ENCODE peak calls at places on chromosomes 13 and 19, in four cellular contexts. One of them, this sample, is unnamed.
A peak's percentile ranks its signal among the peaks of the same experiment; 100 is the strongest.

GRCh38 chr13:104773775-104774174 is 1707.6 kb upstream of the SLC10A2 start:
- DNase-seq in HepG2: peak; percentile 8
- DNase-seq in A549: peak; percentile 1
- DNase-seq in NB4: peak; percentile 72
- DNase-seq in this sample: peak; percentile 1

GRCh38 chr19:12527034-12527836 is 24.0 kb downstream of the ZNF564 start:
- DNase-seq in HepG2: no peak
- DNase-seq in A549: no peak
- DNase-seq in NB4: peak; percentile 31
- DNase-seq in this sample: no peak

GRCh38 chr13:112702341-112702982 is 12.6 kb downstream of the ATP11A start:
- DNase-seq in HepG2: no peak
- DNase-seq in A549: no peak
- DNase-seq in NB4: peak; percentile 62
- DNase-seq in this sample: no peak

GRCh38 chr19:38809592-38810252 is 3.0 kb downstream of the LGALS4 start:
- DNase-seq in HepG2: no peak
- DNase-seq in A549: no peak
- DNase-seq in NB4: no peak
- DNase-seq in this sample: no peak

GRCh38 chr19:43784251-43784980 is 3.6 kb upstream of the KCNN4 start:
- DNase-seq in HepG2: no peak
- DNase-seq in A549: peak; percentile 92
- DNase-seq in NB4: peak; percentile 66
- DNase-seq in this sample: peak; percentile 87

GRCh38 chr19:39167461-39168257 is 29.1 kb upstream of the NCCRP1 start:
- DNase-seq in HepG2: no peak
- DNase-seq in A549: no peak
- DNase-seq in NB4: no peak
- DNase-seq in this sample: no peak

GRCh38 chr19:48480476-48481190 is 11.5 kb downstream of the CYTH2 start:
- DNase-seq in HepG2: no peak
- DNase-seq in A549: no peak
- DNase-seq in NB4: peak; percentile 77
- DNase-seq in this sample: no peak

GRCh38 chr19:28578208-28578607 is 634.7 kb downstream of the UQCRFS1 start:
- DNase-seq in HepG2: no peak
- DNase-seq in A549: no peak
- DNase-seq in NB4: no peak
- DNase-seq in this sample: no peak

GRCh38 chr19:28667348-28667977 is 545.5 kb downstream of the UQCRFS1 start:
- DNase-seq in HepG2: no peak
- DNase-seq in A549: no peak
- DNase-seq in NB4: no peak
- DNase-seq in this sample: no peak

GRCh38 chr19:40457048-40457447 is 8.5 kb downstream of the BLVRB start:
- DNase-seq in HepG2: no peak
- DNase-seq in A549: no peak
- DNase-seq in NB4: no peak
- DNase-seq in this sample: no peak

GRCh38 chr13:25324100-25324499 is 22.7 kb downstream of the NUP58 start:
- DNase-seq in HepG2: no peak
- DNase-seq in A549: no peak
- DNase-seq in NB4: no peak
- DNase-seq in this sample: no peak

GRCh38 chr13:24664726-24665409 is 15.3 kb upstream of the ATP12A start:
- DNase-seq in HepG2: no peak
- DNase-seq in A549: no peak
- DNase-seq in NB4: no peak
- DNase-seq in this sample: no peak

GRCh38 chr19:55912916-55913315 is 19.2 kb downstream of the NLRP13 start:
- DNase-seq in HepG2: no peak
- DNase-seq in A549: no peak
- DNase-seq in NB4: no peak
- DNase-seq in this sample: no peak

GRCh38 chr19:45098521-45099464 is 5.8 kb downstream of the PPP1R37 start:
- DNase-seq in HepG2: peak; percentile 40
- DNase-seq in A549: no peak
- DNase-seq in NB4: no peak
- DNase-seq in this sample: no peak

GRCh38 chr19:17026041-17026658 is 460 bp downstream of the CPAMD8 start:
- DNase-seq in HepG2: no peak
- DNase-seq in A549: no peak
- DNase-seq in NB4: peak; percentile 63
- DNase-seq in this sample: no peak

GRCh38 chr19:11464333-11465265 is 16.2 kb downstream of the ELAVL3 start:
- DNase-seq in HepG2: no peak
- DNase-seq in A549: no peak
- DNase-seq in NB4: no peak
- DNase-seq in this sample: no peak

GRCh38 chr19:14182481-14182880 is 23.5 kb downstream of the ADGRL1 start:
- DNase-seq in HepG2: no peak
- DNase-seq in A549: no peak
- DNase-seq in NB4: no peak
- DNase-seq in this sample: no peak

GRCh38 chr19:2477732-2478191 is 1.8 kb downstream of the GADD45B start:
- DNase-seq in HepG2: no peak
- DNase-seq in A549: no peak
- DNase-seq in NB4: peak; percentile 69
- DNase-seq in this sample: no peak

GRCh38 chr19:34744896-34745690 is 11.1 kb downstream of the ZNF181 start:
- DNase-seq in HepG2: peak; percentile 64
- DNase-seq in A549: no peak
- DNase-seq in NB4: no peak
- DNase-seq in this sample: no peak

GRCh38 chr13:50386527-50387123 is 371.4 kb downstream of the KCNRG start:
- DNase-seq in HepG2: no peak
- DNase-seq in A549: no peak
- DNase-seq in NB4: no peak
- DNase-seq in this sample: no peak

GRCh38 chr19:10672529-10673150 is 18.5 kb downstream of the ILF3 start:
- DNase-seq in HepG2: no peak
- DNase-seq in A549: no peak
- DNase-seq in NB4: peak; percentile 76
- DNase-seq in this sample: no peak

GRCh38 chr19:6564393-6564792 is 26.6 kb downstream of the CD70 start:
- DNase-seq in HepG2: peak; percentile 18
- DNase-seq in A549: no peak
- DNase-seq in NB4: peak; percentile 64
- DNase-seq in this sample: peak; percentile 69

GRCh38 chr19:23983406-23983805 is 68.7 kb downstream of the ZNF726 start:
- DNase-seq in HepG2: no peak
- DNase-seq in A549: no peak
- DNase-seq in NB4: no peak
- DNase-seq in this sample: no peak

GRCh38 chr19:11814707-11815050 is 606 bp downstream of the ZNF440 start:
- DNase-seq in HepG2: no peak
- DNase-seq in A549: no peak
- DNase-seq in NB4: peak; percentile 56
- DNase-seq in this sample: no peak

GRCh38 chr19:40139533-40140287 is 49.0 kb upstream of the ZNF780A start:
- DNase-seq in HepG2: peak; percentile 35
- DNase-seq in A549: peak; percentile 79
- DNase-seq in NB4: peak; percentile 40
- DNase-seq in this sample: peak; percentile 42

GRCh38 chr13:112874751-112875300 is 94.2 kb upstream of the MCF2L start:
- DNase-seq in HepG2: no peak
- DNase-seq in A549: no peak
- DNase-seq in NB4: no peak
- DNase-seq in this sample: no peak

GRCh38 chr13:31200636-31200970 is 828 bp downstream of the B3GLCT start:
- DNase-seq in HepG2: peak; percentile 24
- DNase-seq in A549: peak; percentile 50
- DNase-seq in NB4: peak; percentile 69
- DNase-seq in this sample: no peak

GRCh38 chr13:72696590-72696989 is 30.8 kb downstream of the MZT1 start:
- DNase-seq in HepG2: no peak
- DNase-seq in A549: no peak
- DNase-seq in NB4: no peak
- DNase-seq in this sample: no peak

GRCh38 chr13:30971575-30971974 is 39.1 kb downstream of the TEX26 start:
- DNase-seq in HepG2: no peak
- DNase-seq in A549: no peak
- DNase-seq in NB4: no peak
- DNase-seq in this sample: no peak

GRCh38 chr13:56351041-56351440 is 789.7 kb upstream of the PRR20A start:
- DNase-seq in HepG2: no peak
- DNase-seq in A549: no peak
- DNase-seq in NB4: no peak
- DNase-seq in this sample: no peak

GRCh38 chr13:35549481-35549880 is 73.0 kb upstream of the MAB21L1 start:
- DNase-seq in HepG2: peak; percentile 1
- DNase-seq in A549: peak; percentile 0
- DNase-seq in NB4: no peak
- DNase-seq in this sample: no peak

DNA sequence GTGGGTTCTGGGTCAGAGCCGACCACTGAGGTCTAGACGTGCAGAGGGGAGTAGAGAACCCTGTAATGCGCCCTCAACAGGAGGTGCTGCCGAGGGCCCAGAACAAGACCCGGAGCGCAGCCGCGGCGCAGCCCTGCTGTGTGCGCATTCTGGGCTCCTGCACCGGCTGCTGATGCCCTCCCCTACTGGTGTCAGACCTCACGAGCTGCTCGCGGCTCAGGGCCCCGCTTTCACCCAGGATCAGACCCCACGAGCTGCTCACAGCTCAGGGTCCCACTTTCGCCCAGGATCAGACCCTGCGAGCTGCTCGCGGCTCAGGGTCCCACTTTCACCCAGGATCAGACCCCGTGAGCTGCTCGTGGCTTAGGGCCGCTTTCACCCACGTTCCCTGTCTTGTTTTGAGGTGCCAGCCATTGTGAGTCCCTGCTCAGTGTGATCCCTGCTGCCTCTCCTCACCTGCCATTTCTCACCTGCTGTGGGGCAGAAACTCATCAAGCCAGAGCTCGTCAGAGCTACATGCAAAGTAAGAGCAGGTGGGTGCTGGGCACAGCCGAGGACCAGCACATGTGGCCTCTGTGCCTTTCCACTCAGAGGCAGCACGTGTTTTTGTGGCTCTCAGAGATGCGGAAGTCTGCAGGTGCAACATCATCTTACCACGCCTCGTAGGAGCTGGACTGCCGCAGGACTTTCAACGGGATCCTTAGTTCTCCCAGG is 47.0 kb upstream of the C13orf46 start:
- DNase-seq in HepG2: no peak
- DNase-seq in A549: no peak
- DNase-seq in NB4: no peak
- DNase-seq in this sample: no peak
- TF ChIP-seq MYC in HepG2: no peak
- TF ChIP-seq MYC in A549: no peak
- TF ChIP-seq MYC in NB4: no peak
- TF ChIP-seq MYC in this sample: no peak

DNA sequence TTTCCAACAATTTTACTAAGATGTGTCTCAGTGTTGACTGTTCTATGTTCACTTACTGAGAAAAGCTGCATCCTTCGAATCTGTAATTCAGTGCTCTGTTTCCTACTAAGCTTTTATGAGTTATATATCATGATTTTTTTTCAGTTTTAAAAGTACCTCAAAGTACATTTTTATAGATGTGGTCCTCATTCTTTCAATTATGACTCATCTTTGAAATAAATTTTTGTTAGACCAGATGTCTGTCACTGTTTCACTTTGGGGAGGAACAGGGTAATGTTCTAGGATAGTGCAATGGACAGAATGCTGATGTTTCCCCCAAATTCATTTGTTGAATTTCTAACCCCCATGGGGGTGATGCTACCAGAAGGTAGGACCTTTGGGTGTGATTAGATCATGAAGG is 74.8 kb downstream of the NALCN start:
- DNase-seq in HepG2: no peak
- DNase-seq in A549: no peak
- DNase-seq in NB4: no peak
- DNase-seq in this sample: no peak
- TF ChIP-seq MYC in HepG2: no peak
- TF ChIP-seq MYC in A549: no peak
- TF ChIP-seq MYC in NB4: no peak
- TF ChIP-seq MYC in this sample: no peak

DNA sequence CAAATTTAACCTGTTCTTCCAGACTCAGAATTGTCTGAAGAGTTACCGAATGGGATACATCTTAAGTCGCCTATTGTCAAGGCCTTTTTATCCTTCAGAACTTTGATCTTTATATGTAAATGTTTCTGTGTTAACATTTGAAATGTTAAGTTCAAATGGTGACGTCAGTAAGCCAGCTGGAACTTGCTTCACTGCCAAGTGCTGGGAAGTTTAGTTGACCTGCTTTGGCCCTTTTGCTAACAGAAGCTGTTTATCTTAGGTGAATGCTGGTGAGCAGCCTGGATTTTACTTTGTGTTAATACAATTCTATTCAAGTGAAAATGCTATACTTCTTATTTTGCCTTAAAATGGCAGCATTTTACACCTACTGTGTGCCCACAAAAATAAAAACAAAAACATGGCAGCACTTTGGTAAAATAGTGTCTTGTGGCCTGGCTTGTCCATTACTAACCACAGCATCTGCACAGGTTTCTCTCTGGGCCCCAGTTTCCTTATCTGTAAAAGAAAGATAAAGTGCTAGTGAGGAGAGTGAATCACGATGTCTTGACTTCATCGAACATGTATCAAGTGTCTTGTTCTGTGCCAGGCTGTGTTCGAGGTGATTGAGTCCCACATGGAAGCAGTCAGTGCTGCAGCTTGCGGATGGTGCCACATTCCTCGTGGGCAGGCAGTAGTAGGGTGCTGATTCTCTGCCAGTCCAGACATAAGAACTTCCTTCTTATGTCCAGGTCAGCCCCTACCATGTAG is 2.2 kb downstream of the NAXD start:
- DNase-seq in HepG2: peak; percentile 43
- DNase-seq in A549: no peak
- DNase-seq in NB4: no peak
- DNase-seq in this sample: no peak
- TF ChIP-seq MYC in HepG2: no peak
- TF ChIP-seq MYC in A549: no peak
- TF ChIP-seq MYC in NB4: no peak
- TF ChIP-seq MYC in this sample: no peak

DNA sequence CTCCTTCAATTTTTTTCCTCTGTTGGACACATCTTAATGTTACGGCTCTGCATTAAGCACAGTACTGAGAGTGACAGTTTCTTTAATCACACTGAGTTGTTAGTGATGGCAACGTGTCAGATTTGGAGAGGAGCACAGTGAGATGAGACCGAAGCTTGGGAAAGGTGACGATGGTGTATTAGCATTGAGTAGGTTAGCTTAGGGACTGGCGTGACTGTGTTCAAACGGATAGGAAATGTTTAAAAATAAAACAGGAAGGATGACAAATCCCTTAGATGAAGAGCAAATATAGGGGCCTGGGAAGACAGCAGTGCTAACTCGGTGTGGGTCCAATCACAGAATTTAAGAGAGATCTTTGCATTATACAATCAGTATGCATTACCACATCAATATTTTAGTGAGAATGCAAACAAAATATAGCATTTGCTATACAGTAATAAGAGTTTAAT is 384.3 kb downstream of the HS6ST3 start:
- DNase-seq in HepG2: no peak
- DNase-seq in A549: no peak
- DNase-seq in NB4: no peak
- DNase-seq in this sample: no peak
- TF ChIP-seq MYC in HepG2: no peak
- TF ChIP-seq MYC in A549: no peak
- TF ChIP-seq MYC in NB4: no peak
- TF ChIP-seq MYC in this sample: no peak

GRCh38 chr19:3506384-3507340 is 551 bp downstream of the FZR1 start:
- DNase-seq in HepG2: no peak
- DNase-seq in A549: no peak
- DNase-seq in NB4: peak; percentile 39
- DNase-seq in this sample: peak; percentile 38
- TF ChIP-seq MYC in HepG2: no peak
- TF ChIP-seq MYC in A549: no peak
- TF ChIP-seq MYC in NB4: no peak
- TF ChIP-seq MYC in this sample: no peak